ENCODE peak calls at places on chromosomes 16 and 17, in four cellular contexts. R is HepG2, C is GM12878, L is K562. E is an unnamed sample.
A peak's percentile ranks its signal among the peaks of the same experiment; 100 is the strongest.

GRCh38 chr16:10688291-10688690 is 6.4 kb downstream of the TEKT5 start:
- DNase-seq in R (no peak), C (no peak), L (no peak), E (no peak)

GRCh38 chr17:78883533-78884131 is 19.4 kb downstream of the CEP295NL start:
- DNase-seq in R (peak; percentile 89), C (no peak), L (no peak), E (no peak)

GRCh38 chr17:82443465-82444283 is 6.9 kb downstream of the CYBC1 start:
- DNase-seq in R (no peak), C (no peak), L (no peak), E (no peak)

GRCh38 chr17:226773-227580 is 45.5 kb upstream of the DOC2B start:
- DNase-seq in R (no peak), C (no peak), L (no peak), E (no peak)

GRCh38 chr17:1090454-1091189 is 89.2 kb downstream of the ABR start:
- DNase-seq in R (no peak), C (no peak), L (no peak), E (no peak)

GRCh38 chr17:41801374-41802062 is 10.2 kb downstream of the P3H4 start:
- DNase-seq in R (peak; percentile 68), C (no peak), L (peak; percentile 86), E (peak; percentile 88)

GRCh38 chr16:75293746-75294145 is 42.3 kb upstream of the BCAR1 start:
- DNase-seq in R (no peak), C (no peak), L (no peak), E (no peak)

GRCh38 chr17:61338000-61338864 is 61.4 kb upstream of the TBX2 start:
- DNase-seq in R (peak; percentile 50), C (no peak), L (no peak), E (no peak)

GRCh38 chr16:50275428-50276127 is 9.2 kb downstream of the ADCY7 start:
- DNase-seq in R (no peak), C (no peak), L (no peak), E (no peak)

GRCh38 chr16:24515186-24515585 is 24.2 kb upstream of the RBBP6 start:
- DNase-seq in R (no peak), C (no peak), L (no peak), E (no peak)

GRCh38 chr16:30697264-30698138 is 1.5 kb upstream of the SRCAP start:
- DNase-seq in R (no peak), C (no peak), L (peak; percentile 27), E (peak; percentile 99)

GRCh38 chr16:50195276-50195675 is 42.2 kb downstream of the TENT4B start:
- DNase-seq in R (no peak), C (no peak), L (no peak), E (no peak)

GRCh38 chr16:17346441-17346773 is 124.4 kb downstream of the XYLT1 start:
- DNase-seq in R (no peak), C (no peak), L (no peak), E (no peak)

GRCh38 chr16:89104930-89105571 is 11.4 kb downstream of the ACSF3 start:
- DNase-seq in R (no peak), C (no peak), L (no peak), E (no peak)

GRCh38 chr16:58430718-58431117 is 38.4 kb downstream of the GINS3 start:
- DNase-seq in R (no peak), C (no peak), L (no peak), E (no peak)

GRCh38 chr16:69182730-69183416 is 4.1 kb upstream of the SNTB2 start:
- DNase-seq in R (no peak), C (no peak), L (no peak), E (peak; percentile 25)

GRCh38 chr17:38877130-38877851 is 7.4 kb downstream of the LASP1 start:
- DNase-seq in R (no peak), C (no peak), L (no peak), E (no peak)

GRCh38 chr17:39551879-39552278 is 55.8 kb downstream of the NEUROD2 start:
- DNase-seq in R (no peak), C (no peak), L (no peak), E (no peak)

GRCh38 chr16:75262104-75262799 is 10.8 kb upstream of the BCAR1 start:
- DNase-seq in R (peak; percentile 89), C (no peak), L (no peak), E (no peak)

GRCh38 chr17:64418506-64419339 is 28.1 kb upstream of the PECAM1 start:
- DNase-seq in R (peak; percentile 67), C (no peak), L (peak; percentile 71), E (peak; percentile 66)

GRCh38 chr16:67486805-67487204 is 3.5 kb upstream of the AGRP start:
- DNase-seq in R (no peak), C (no peak), L (no peak), E (no peak)

GRCh38 chr17:60421273-60422161 is 772 bp upstream of the CHCT1 start:
- DNase-seq in R (peak; percentile 42), C (no peak), L (no peak), E (no peak)

GRCh38 chr17:76716834-76717205 is 6.1 kb upstream of the MXRA7 start:
- DNase-seq in R (no peak), C (no peak), L (peak; percentile 25), E (no peak)

GRCh38 chr16:52547834-52548215 is 882 bp upstream of the TOX3 start:
- DNase-seq in R (no peak), C (no peak), L (no peak), E (no peak)

GRCh38 chr16:29182501-29182900 is 197.6 kb downstream of the LAT start:
- DNase-seq in R (no peak), C (no peak), L (no peak), E (no peak)

GRCh38 chr16:57277586-57277985 is 6.9 kb downstream of the PLLP start:
- DNase-seq in R (no peak), C (no peak), L (no peak), E (no peak)

GRCh38 chr17:1759529-1759928 is 2.3 kb upstream of the SERPINF1 start:
- DNase-seq in R (no peak), C (no peak), L (no peak), E (no peak)

GRCh38 chr17:43360376-43360738 is 38.4 kb upstream of the ARL4D start:
- DNase-seq in R (peak; percentile 73), C (no peak), L (no peak), E (no peak)

GRCh38 chr17:7241047-7241733 is 1.1 kb downstream of the GABARAP start:
- DNase-seq in R (no peak), C (no peak), L (no peak), E (no peak)

GRCh38 chr16:53434436-53435065 is at the start of gene RBL2:
- DNase-seq in R (peak; percentile 25), C (no peak), L (peak; percentile 63), E (peak; percentile 56)

GRCh38 chr16:24973771-24974461 is 41.3 kb downstream of the ARHGAP17 start:
- DNase-seq in R (no peak), C (no peak), L (no peak), E (no peak)

GRCh38 chr16:12257926-12258561 is 281.5 kb downstream of the SNX29 start:
- DNase-seq in R (peak; percentile 95), C (no peak), L (peak; percentile 40), E (no peak)

GRCh38 chr17:51703364-51704341 is 443.3 kb downstream of the UTP18 start:
- DNase-seq in R (no peak), C (no peak), L (no peak), E (no peak)

GRCh38 chr17:16052486-16052885 is 52.9 kb downstream of the TTC19 start:
- DNase-seq in R (no peak), C (no peak), L (no peak), E (no peak)

GRCh38 chr16:87295259-87295658 is 21.9 kb downstream of the C16orf95 start:
- DNase-seq in R (peak; percentile 78), C (no peak), L (peak; percentile 88), E (peak; percentile 56)

GRCh38 chr17:68461589-68461988 is 4.3 kb upstream of the WIPI1 start:
- DNase-seq in R (no peak), C (no peak), L (no peak), E (no peak)

GRCh38 chr17:13522749-13523148 is 79.0 kb downstream of the HS3ST3A1 start:
- DNase-seq in R (no peak), C (no peak), L (no peak), E (no peak)

GRCh38 chr16:27110524-27110896 is 43.8 kb downstream of the C16orf82 start:
- DNase-seq in R (no peak), C (no peak), L (no peak), E (no peak)

GRCh38 chr17:71975331-71975801 is 145.5 kb upstream of the SOX9 start:
- DNase-seq in R (no peak), C (no peak), L (no peak), E (no peak)
- TF ChIP-seq SP1 in R (no peak), C (no peak), L (no peak), E (no peak)

DNA sequence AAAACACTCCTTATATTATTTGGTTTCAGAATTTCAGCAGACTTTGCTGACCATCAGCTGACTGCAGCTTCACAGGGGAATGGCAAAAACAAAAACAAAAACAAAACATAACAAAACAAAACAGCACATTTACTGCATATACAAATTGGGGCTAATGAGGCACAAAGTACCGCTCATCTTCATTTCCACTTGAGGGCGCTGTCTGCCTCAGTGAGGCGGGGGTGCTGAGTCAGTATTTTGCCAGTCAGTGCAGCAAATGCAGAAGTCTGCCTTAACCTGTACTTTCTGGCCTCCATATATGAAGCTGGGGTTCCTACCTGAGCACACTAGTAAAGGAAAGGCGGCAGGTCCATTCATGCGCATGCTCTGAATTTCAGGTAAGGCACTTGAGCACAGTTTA is 13.5 kb upstream of the DYNLRB2 start:
- DNase-seq in R (peak; percentile 15), C (no peak), L (peak; percentile 59), E (peak; percentile 34)
- TF ChIP-seq FOXM1 in R (no peak), C (peak; percentile 72), L (no peak), E (no peak)

DNA sequence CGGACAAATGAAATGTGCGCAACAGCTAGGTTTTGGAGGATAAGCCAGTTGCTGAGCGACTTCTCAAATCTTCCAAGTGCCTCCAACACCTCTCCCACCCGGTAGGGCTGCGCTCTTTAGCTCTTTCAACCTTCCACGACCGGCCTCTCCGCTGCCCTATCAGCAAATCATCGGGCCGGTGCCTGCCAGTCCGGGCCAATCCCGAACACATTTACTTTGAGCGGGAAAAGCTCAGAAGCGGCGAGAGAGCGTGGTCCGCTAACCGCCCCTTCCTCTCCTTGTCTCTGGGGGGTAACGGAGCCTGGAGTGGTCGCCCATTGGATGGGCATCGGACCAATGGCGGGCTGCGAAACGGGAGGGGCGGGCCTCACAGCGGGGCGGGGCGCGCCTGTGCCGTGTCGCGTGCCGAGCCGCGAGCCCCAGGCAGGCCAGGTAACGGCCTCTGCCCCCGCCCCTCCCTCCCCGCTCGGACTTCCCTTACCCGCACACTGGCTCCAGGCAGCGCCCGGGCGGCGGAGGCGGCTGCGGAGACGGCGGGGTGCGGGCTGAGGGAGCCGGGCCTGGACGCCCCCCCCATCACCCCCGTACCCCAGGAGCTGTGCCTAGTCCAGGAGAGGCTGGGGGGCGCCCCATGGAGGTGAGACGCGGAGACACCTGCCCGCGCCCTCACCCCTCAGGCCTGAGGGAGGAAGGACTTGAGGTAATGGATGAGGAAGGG is at the start of gene MEIOC:
- DNase-seq in R (no peak), C (no peak), L (no peak), E (peak; percentile 85)
- TF ChIP-seq BHLHE40 in R (no peak), C (no peak), L (no peak), E (no peak)

GRCh38 chr17:19345067-19345460 is 17.5 kb downstream of the B9D1 start:
- DNase-seq in R (no peak), C (no peak), L (no peak), E (no peak)

GRCh38 chr17:19342611-19343255 is 19.8 kb downstream of the B9D1 start:
- DNase-seq in R (no peak), C (no peak), L (no peak), E (no peak)

GRCh38 chr17:19344311-19345066 is 18.0 kb downstream of the B9D1 start:
- DNase-seq in R (no peak), C (no peak), L (no peak), E (no peak)

GRCh38 chr17:19343256-19343630 is 19.3 kb downstream of the B9D1 start:
- DNase-seq in R (no peak), C (no peak), L (no peak), E (no peak)

GRCh38 chr17:19343671-19344151 is 18.8 kb downstream of the B9D1 start:
- DNase-seq in R (no peak), C (no peak), L (no peak), E (no peak)
- TF ChIP-seq SP1 in R (no peak), C (no peak), L (no peak), E (no peak)